ENCODE peak calls at places on chromosome 11, in ten cellular contexts. X is neural progenitor cell, B is colonic mucosa, E is tibial nerve, L is K562, P is mucosa of descending colon, S is heart right ventricle, D is uterus, G is mammary epithelial cell, R is HCT116. W is an unnamed sample.
A peak's percentile ranks its signal among the peaks of the same experiment; 100 is the strongest.

GRCh38 chr11:115760528-115760837 is 256.3 kb upstream of the CADM1 start:
- DNase-seq in X (peak; percentile 43), B (no peak), E (no peak), L (no peak), P (no peak), S (no peak), D (no peak), G (no peak), R (no peak), W (no peak)

GRCh38 chr11:134322553-134322952 is 9.2 kb upstream of the GLB1L2 start:
- DNase-seq in X (no peak), B (no peak), E (no peak), L (no peak), P (no peak), S (no peak), D (no peak), G (no peak), R (no peak), W (no peak)

GRCh38 chr11:46348986-46349401 is 1.7 kb downstream of the DGKZ start:
- DNase-seq in X (no peak), B (no peak), E (no peak), L (no peak), P (no peak), S (no peak), D (no peak), G (no peak), R (no peak), W (no peak)

GRCh38 chr11:13268791-13269190 is 8.8 kb upstream of the BMAL1 start:
- DNase-seq in X (no peak), B (no peak), E (no peak), L (no peak), P (no peak), S (no peak), D (no peak), G (peak; percentile 91), R (no peak), W (no peak)

GRCh38 chr11:117425679-117426296 is 98.1 kb downstream of the CEP164 start:
- DNase-seq in X (no peak), B (no peak), E (no peak), L (no peak), P (no peak), S (no peak), D (no peak), G (no peak), R (no peak), W (no peak)

GRCh38 chr11:19352072-19352735 is 111.5 kb upstream of the E2F8 start:
- DNase-seq in X (no peak), B (no peak), E (no peak), L (no peak), P (no peak), S (no peak), D (no peak), G (no peak), R (no peak), W (no peak)

GRCh38 chr11:75236062-75236461 is 4.5 kb upstream of the TPBGL start:
- DNase-seq in X (no peak), B (no peak), E (no peak), L (no peak), P (no peak), S (no peak), D (no peak), G (no peak), R (no peak), W (no peak)

GRCh38 chr11:4118107-4118506 is 23.5 kb downstream of the RRM1 start:
- DNase-seq in X (no peak), B (no peak), E (no peak), L (no peak), P (no peak), S (no peak), D (no peak), G (no peak), R (no peak), W (no peak)

GRCh38 chr11:121696177-121696863 is 243.6 kb upstream of the SORL1-AS1 start:
- DNase-seq in X (no peak), B (no peak), E (no peak), L (no peak), P (no peak), S (peak; percentile 11), D (no peak), G (peak; percentile 43), R (no peak), W (no peak)

GRCh38 chr11:119891392-119891791 is 162.4 kb upstream of the NECTIN1 start:
- DNase-seq in X (no peak), B (no peak), E (no peak), L (no peak), P (no peak), S (peak; percentile 73), D (no peak), G (no peak), R (no peak), W (no peak)

GRCh38 chr11:59822989-59823566 is 12.5 kb upstream of the MRPL16 start:
- DNase-seq in X (peak; percentile 66), B (peak; percentile 50), E (peak; percentile 41), L (peak; percentile 86), P (no peak), S (no peak), D (no peak), G (peak; percentile 65), R (peak; percentile 69), W (no peak)

GRCh38 chr11:92219476-92219875 is 5.1 kb upstream of the FAT3 start:
- DNase-seq in X (peak; percentile 18), B (no peak), E (no peak), L (no peak), P (no peak), S (no peak), D (no peak), G (no peak), R (no peak), W (no peak)

GRCh38 chr11:129425214-129425613 is 49.6 kb downstream of the BARX2 start:
- DNase-seq in X (no peak), B (no peak), E (no peak), L (no peak), P (no peak), S (no peak), D (no peak), G (no peak), R (no peak), W (no peak)

GRCh38 chr11:2172676-2173075 is 1.1 kb upstream of the TH start:
- DNase-seq in X (no peak), B (no peak), E (no peak), L (no peak), P (no peak), S (no peak), D (no peak), G (no peak), R (no peak), W (no peak)

GRCh38 chr11:66126064-66126463 is 56.0 kb downstream of the PACS1 start:
- DNase-seq in X (no peak), B (no peak), E (no peak), L (no peak), P (no peak), S (no peak), D (no peak), G (peak; percentile 37), R (no peak), W (no peak)

GRCh38 chr11:7639643-7640025 is 33.7 kb downstream of the CYB5R2 start:
- DNase-seq in X (no peak), B (peak; percentile 88), E (no peak), L (no peak), P (peak; percentile 90), S (no peak), D (peak; percentile 34), G (no peak), R (no peak), W (no peak)
- H3K36me3 ChIP-seq in X (no peaks in the 10 kb centered on the region), B (no peaks in the 10 kb centered on the region), E (no peaks in the 10 kb centered on the region), L (no peaks in the 10 kb centered on the region), P (no peaks in the 10 kb centered on the region), S (peaks cover 76% of the 10 kb centered on the region), D (no peaks in the 10 kb centered on the region), G (no peaks in the 10 kb centered on the region), R (no peaks in the 10 kb centered on the region), W (peaks cover 49% of the 10 kb centered on the region)

DNA sequence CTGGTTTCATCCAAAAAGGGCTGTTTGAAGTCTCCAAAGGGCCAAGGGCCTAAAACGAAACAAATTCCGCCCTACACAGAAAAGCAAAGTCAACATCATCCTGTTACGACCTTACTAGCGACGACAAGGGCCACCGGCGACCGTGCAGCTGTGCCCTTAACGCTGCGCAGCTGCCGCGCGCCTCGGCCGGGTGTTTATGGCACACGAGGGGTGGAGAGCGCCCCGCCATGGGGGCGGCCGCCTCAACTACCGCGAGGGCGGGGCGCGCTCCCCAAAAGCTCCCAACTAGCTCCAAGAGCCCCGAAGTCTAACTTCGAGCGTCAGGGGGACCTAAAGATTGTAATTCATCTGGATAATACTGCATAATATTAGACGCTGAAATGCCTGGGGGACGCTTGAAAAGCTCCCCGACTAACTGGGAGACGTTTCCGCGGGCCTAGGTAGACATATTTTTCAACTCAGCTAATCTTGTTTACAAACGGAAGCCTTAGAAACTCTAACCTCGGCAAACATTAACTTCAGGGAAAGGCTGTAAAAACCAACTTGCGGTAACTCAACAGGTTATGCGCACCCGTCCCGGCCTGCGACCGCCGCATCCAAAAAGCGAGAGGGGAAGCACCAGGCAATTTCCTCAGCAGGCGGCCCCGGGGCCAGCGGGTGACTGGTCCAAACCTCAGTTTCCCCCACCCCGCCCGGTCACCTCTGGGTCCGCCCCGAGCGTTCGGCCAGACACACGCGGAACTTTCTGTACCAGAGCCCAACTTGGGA is 688 bp downstream of the TMEM123 start:
- DNase-seq in X (peak; percentile 82), B (peak; percentile 85), E (peak; percentile 38), L (peak; percentile 81), P (peak; percentile 87), S (peak; percentile 66), D (peak; percentile 56), G (peak; percentile 58), R (no peak), W (no peak)
- TF ChIP-seq CTCF in X (peak; percentile 29), B (no peak), E (no peak), L (peak; percentile 20), P (no peak), S (peak; percentile 29), D (peak; percentile 37), G (peak; percentile 25), R (no peak), W (no peak)

DNA sequence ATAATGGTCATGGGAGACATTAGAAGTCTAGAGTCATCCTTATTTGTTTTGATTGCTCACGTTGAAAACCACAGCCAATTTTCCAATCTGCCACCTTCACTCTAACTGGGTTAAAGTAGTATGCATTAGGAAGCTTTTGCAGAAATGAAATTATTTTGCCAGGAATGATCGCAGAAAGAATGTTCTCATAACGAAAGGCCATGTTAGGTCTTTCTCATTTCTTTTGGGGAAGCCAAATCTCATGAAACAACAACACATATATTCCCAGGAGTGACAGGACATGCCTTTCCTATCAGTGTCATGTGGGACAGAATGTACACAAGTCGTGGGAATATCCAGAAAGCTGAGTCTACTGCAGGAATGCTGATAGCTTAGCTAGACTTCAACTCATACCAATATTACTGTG is 386.3 kb downstream of the AASDHPPT start:
- DNase-seq in X (no peak), B (no peak), E (no peak), L (no peak), P (no peak), S (no peak), D (no peak), G (no peak), R (no peak), W (no peak)
- H3K4me3 ChIP-seq in X (no peak overlapping the region), B (no peak overlapping the region), E (no peak overlapping the region), L (no peak overlapping the region), P (no peak overlapping the region), S (no peak overlapping the region), D (no peak overlapping the region), G (no peak overlapping the region), R (no peak overlapping the region), W (no peak overlapping the region)

DNA sequence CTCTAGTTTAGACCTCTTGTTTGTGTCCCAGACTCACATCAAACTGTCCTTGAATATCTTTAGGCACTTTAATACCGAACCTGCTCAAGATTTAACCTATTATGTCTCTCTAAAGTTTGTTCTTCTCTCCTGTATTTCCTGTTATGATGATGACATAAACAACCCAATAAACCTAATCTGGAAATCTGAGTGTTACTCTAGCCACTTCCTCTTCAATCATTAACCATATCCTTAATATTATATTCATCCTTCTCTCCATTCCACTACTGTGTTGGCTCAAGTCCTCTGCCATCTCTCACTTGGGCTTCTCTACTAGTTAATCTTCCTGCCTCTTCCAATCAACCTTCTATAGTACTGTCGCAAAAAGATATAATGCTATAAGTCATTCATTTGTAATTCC is 36.0 kb downstream of the COPB1 start:
- DNase-seq in X (no peak), B (no peak), E (no peak), L (no peak), P (no peak), S (no peak), D (no peak), G (no peak), R (no peak), W (no peak)
- H3K36me3 ChIP-seq in X (peaks cover 56% of the 10 kb centered on the region), B (peaks cover 47% of the 10 kb centered on the region), E (peaks cover 3% of the 10 kb centered on the region), L (peaks cover 94% of the 10 kb centered on the region), P (peaks cover 28% of the 10 kb centered on the region), S (peaks cover 100% of the 10 kb centered on the region), D (no peaks in the 10 kb centered on the region), G (peaks cover 70% of the 10 kb centered on the region), R (peaks cover 56% of the 10 kb centered on the region), W (peaks cover 75% of the 10 kb centered on the region)